ENCODE peak calls at places on chromosomes 4 and X, in four cellular contexts. D is mammary epithelial cell, W is fibroblast of pulmonary artery, K is esophagus squamous epithelium. G is an unnamed sample.

GRCh38 chr4:39526810-39527295 is 386 bp downstream of the UGDH start:
- DNase-seq in D (no peak), W (no peak), K (no peak), G (no peak)

GRCh38 chrX:373641-374471 is 12.9 kb downstream of the PPP2R3B start:
- DNase-seq in D (peak; percentile 49), W (peak; percentile 31), K (no peak), G (no peak)

GRCh38 chr4:158968961-158969360 is 133.9 kb upstream of the RAPGEF2 start:
- DNase-seq in D (no peak), W (no peak), K (no peak), G (no peak)

GRCh38 chr4:85774000-85774399 is 299.1 kb downstream of the ARHGAP24 start:
- DNase-seq in D (no peak), W (no peak), K (no peak), G (peak; percentile 68)

GRCh38 chr4:122150896-122151295 is 1.2 kb upstream of the BLTP1 start:
- DNase-seq in D (no peak), W (no peak), K (no peak), G (no peak)

GRCh38 chr4:89119836-89120235 is 8.5 kb downstream of the TIGD2 start:
- DNase-seq in D (no peak), W (no peak), K (no peak), G (peak; percentile 71)

GRCh38 chrX:53440631-53441517 is 6.7 kb upstream of the HSD17B10 start:
- DNase-seq in D (peak; percentile 72), W (peak; percentile 68), K (peak; percentile 6), G (peak; percentile 43)

GRCh38 chr4:78902313-78902712 is 36.9 kb downstream of the PAQR3 start:
- DNase-seq in D (no peak), W (no peak), K (no peak), G (no peak)

GRCh38 chr4:55947254-55947882 is 1.4 kb upstream of the CEP135 start:
- DNase-seq in D (peak; percentile 24), W (no peak), K (no peak), G (peak; percentile 13)

GRCh38 chr4:1492636-1493539 is 86.6 kb upstream of the NKX1-1 start:
- DNase-seq in D (no peak), W (no peak), K (no peak), G (no peak)

GRCh38 chrX:103356023-103356798 is at the start of gene TCEAL9:
- DNase-seq in D (peak; percentile 46), W (peak; percentile 90), K (no peak), G (peak; percentile 67)

GRCh38 chr4:6991771-6992557 is 51.2 kb upstream of the TADA2B start:
- DNase-seq in D (peak; percentile 96), W (peak; percentile 96), K (no peak), G (peak; percentile 95)

GRCh38 chr4:153061971-153062370 is 125.8 kb downstream of the FHDC1 start:
- DNase-seq in D (no peak), W (no peak), K (no peak), G (no peak)

GRCh38 chr4:165383757-165384156 is 4.9 kb downstream of the CPE start:
- DNase-seq in D (peak; percentile 83), W (no peak), K (no peak), G (peak; percentile 23)

GRCh38 chrX:93637591-93637990 is 35.8 kb downstream of the NAP1L3 start:
- DNase-seq in D (no peak), W (no peak), K (no peak), G (no peak)

GRCh38 chr4:2954358-2955185 is 8.6 kb downstream of the NOP14 start:
- DNase-seq in D (no peak), W (no peak), K (no peak), G (no peak)

GRCh38 chrX:77793950-77794349 is 7.9 kb upstream of the ATRX start:
- DNase-seq in D (peak; percentile 11), W (no peak), K (no peak), G (no peak)

GRCh38 chr4:38313999-38314561 is 349.9 kb upstream of the KLF3 start:
- DNase-seq in D (peak; percentile 88), W (peak; percentile 68), K (no peak), G (peak; percentile 57)

GRCh38 chr4:58074382-58074781 is 964.2 kb upstream of the IGFBP7 start:
- DNase-seq in D (no peak), W (no peak), K (no peak), G (no peak)

GRCh38 chr4:56181140-56181950 is 205.9 kb downstream of the AASDH start:
- DNase-seq in D (peak; percentile 34), W (peak; percentile 84), K (no peak), G (no peak)

GRCh38 chr4:48340905-48341775 is at the start of gene SLAIN2:
- DNase-seq in D (peak; percentile 95), W (peak; percentile 99), K (peak; percentile 89), G (peak; percentile 90)

GRCh38 chr4:7209699-7210098 is 17.4 kb downstream of the SORCS2 start:
- DNase-seq in D (no peak), W (no peak), K (no peak), G (no peak)

GRCh38 chrX:140034916-140035315 is 69.6 kb upstream of the CXorf66 start:
- DNase-seq in D (no peak), W (peak; percentile 0), K (no peak), G (no peak)

GRCh38 chr4:185424905-185425599 is 712 bp downstream of the UFSP2 start:
- DNase-seq in D (peak; percentile 10), W (peak; percentile 4), K (no peak), G (peak; percentile 23)

GRCh38 chr4:151117371-151117962 is 18.0 kb downstream of the RPS3A start:
- DNase-seq in D (peak; percentile 53), W (peak; percentile 79), K (no peak), G (peak; percentile 70)

GRCh38 chrX:106707771-106708454 is 18.6 kb upstream of the RNF128 start:
- DNase-seq in D (peak; percentile 94), W (peak; percentile 74), K (no peak), G (peak; percentile 94)

G was measured in renal cortical epithelial cell.